ENCODE peak calls at places on chromosomes 1 and 21, in six cellular contexts. N, Y, S, K, X and J are unnamed samples.
A peak's percentile ranks its signal among the peaks of the same experiment; 100 is the strongest.

GRCh38 chr21:34928637-34929036 is 120.5 kb downstream of the RUNX1 start:
- DNase-seq in S (no peak), Y (no peak), N (peak; percentile 61), K (no peak), X (no peak), J (no peak)

GRCh38 chr21:37106998-37107397 is 33.9 kb downstream of the TTC3 start:
- DNase-seq in S (no peak), X (no peak), Y (no peak), K (no peak), N (no peak), J (no peak)

GRCh38 chr1:74402873-74403272 is 109.5 kb downstream of the LRRC53 start:
- DNase-seq in K (no peak), S (no peak), X (no peak), Y (no peak), N (no peak), J (no peak)

GRCh38 chr1:36116906-36117305 is 8.1 kb downstream of the COL8A2 start:
- DNase-seq in K (no peak), X (no peak), Y (no peak), S (no peak), N (no peak), J (no peak)

GRCh38 chr1:43402055-43402865 is 12.6 kb downstream of the SZT2 start:
- DNase-seq in N (no peak), X (no peak), K (peak; percentile 23), S (no peak), Y (no peak), J (peak; percentile 74)

GRCh38 chr1:37073752-37074151 is 39.4 kb upstream of the GRIK3 start:
- DNase-seq in S (no peak), Y (no peak), K (no peak), N (no peak), X (no peak), J (no peak)

GRCh38 chr1:110148961-110149360 is 1.3 kb upstream of the SLC6A17 start:
- DNase-seq in S (no peak), K (no peak), X (no peak), Y (peak; percentile 16), N (no peak), J (no peak)

GRCh38 chr1:210332719-210333398 is 4.2 kb downstream of the HHAT start:
- DNase-seq in K (no peak), Y (peak; percentile 86), S (no peak), X (no peak), N (peak; percentile 73), J (no peak)

DNA sequence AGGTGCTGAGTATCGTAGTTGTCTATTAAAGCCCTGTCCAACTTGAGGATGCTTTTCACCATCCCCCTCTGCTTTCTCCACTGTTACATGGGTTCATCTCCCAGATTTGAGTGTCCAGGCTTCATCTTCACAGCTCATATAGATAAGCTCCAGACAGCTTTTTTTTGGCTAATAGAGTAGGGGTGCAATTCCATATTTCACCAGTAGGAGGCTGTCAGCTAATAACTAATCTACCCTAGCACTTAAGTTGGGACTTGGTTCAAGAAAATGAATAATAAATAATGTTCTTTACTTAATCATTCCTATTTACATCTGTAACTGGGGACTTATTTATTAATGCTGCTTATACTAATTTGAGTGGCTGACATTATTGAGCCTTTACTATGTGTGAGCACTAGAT is 124.5 kb downstream of the IGSF21 start:
- DNase-seq in Y (no peak), S (no peak), X (no peak), N (no peak), K (no peak), J (no peak)
- TF ChIP-seq CTCF in Y (peak; percentile 34), S (no peak), X (no peak), N (peak; percentile 22), K (no peak), J (no peak)

GRCh38 chr1:39984951-39985350 is 30.0 kb downstream of the MFSD2A start:
- DNase-seq in X (no peak), K (no peak), S (no peak), N (no peak), Y (no peak), J (no peak)
- H3K4me1 ChIP-seq in X (no peaks in the 10 kb centered on the region), K (peaks cover 12% of the 10 kb centered on the region), S (no peaks in the 10 kb centered on the region), N (peaks cover 3% of the 10 kb centered on the region), Y (peaks cover 38% of the 10 kb centered on the region), J (no peaks in the 10 kb centered on the region)

GRCh38 chr1:229452956-229453801 is 19.3 kb upstream of the ACTA1 start:
- DNase-seq in N (peak; percentile 30), X (no peak), S (no peak), K (no peak), Y (no peak), J (no peak)
- TF ChIP-seq CTCF in N (peak; percentile 43), X (peak; percentile 25), S (no peak), K (no peak), Y (peak; percentile 78), J (no peak)

GRCh38 chr21:24011087-24011486 is 1596.2 kb downstream of the MRPL39 start:
- DNase-seq in N (no peak), Y (no peak), X (no peak), S (no peak), K (no peak), J (no peak)
- H3K4me1 ChIP-seq in N (no peaks in the 10 kb centered on the region), Y (no peaks in the 10 kb centered on the region), X (no peaks in the 10 kb centered on the region), S (no peaks in the 10 kb centered on the region), K (no peaks in the 10 kb centered on the region), J (no peaks in the 10 kb centered on the region)

GRCh38 chr1:80375662-80376061 is 1369.1 kb upstream of the ADGRL4 start:
- DNase-seq in N (peak; percentile 91), K (no peak), Y (peak; percentile 84), X (no peak), S (no peak), J (no peak)
- TF ChIP-seq CTCF in N (no peak), K (no peak), Y (no peak), X (no peak), S (no peak), J (no peak)

DNA sequence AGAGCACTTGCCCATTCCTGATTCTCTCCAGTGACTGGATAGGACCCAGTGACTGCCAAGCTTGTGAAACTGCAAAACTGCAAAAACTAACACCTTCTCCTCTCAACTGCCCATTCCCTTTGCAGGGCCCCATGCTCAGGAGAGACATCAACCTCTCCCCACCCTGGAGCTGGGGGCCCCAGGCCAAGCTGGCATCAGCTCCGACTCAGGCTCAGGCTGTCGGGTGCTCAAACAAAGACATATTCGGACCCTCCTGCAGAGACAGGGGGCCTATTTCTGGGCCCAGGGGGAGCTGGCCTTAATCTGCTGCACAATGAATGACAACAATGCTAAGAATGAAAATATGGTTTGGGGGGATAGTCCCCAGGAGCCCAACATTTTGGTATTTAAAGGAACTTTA is 11.8 kb downstream of the LMX1A start:
- DNase-seq in S (no peak), N (no peak), K (no peak), Y (no peak), X (no peak), J (no peak)
- H3K4me1 ChIP-seq in S (no peaks in the 10 kb centered on the region), N (no peaks in the 10 kb centered on the region), K (no peaks in the 10 kb centered on the region), Y (no peaks in the 10 kb centered on the region), X (no peaks in the 10 kb centered on the region), J (no peaks in the 10 kb centered on the region)

DNA sequence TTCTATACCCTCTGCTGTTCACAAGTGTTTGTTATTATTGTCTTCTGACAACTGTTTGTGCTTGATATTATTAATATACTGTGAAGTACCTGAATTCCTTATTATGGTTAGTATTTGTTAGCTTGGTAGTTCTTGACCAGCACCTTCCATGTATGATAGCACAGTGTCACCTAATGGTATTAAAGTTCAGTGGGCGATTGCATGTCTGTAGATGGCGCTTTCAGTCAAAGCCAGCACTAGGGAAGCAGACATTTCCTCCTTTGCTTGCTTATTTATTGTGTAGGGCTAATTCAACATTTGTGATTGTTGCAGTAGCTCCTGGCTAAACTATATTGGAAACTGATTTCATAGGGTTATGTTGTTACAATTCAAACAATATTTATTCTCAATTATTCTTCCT is 218.0 kb downstream of the ZP4 start:
- DNase-seq in Y (peak; percentile 4), K (no peak), S (no peak), N (no peak), X (no peak), J (no peak)
- TF ChIP-seq CTCF in Y (peak; percentile 53), K (no peak), S (no peak), N (no peak), X (no peak), J (no peak)

GRCh38 chr1:237640011-237640671 is 250.6 kb downstream of the ZP4 start:
- DNase-seq in X (no peak), N (no peak), Y (no peak), S (no peak), K (no peak), J (no peak)
- H3K4me1 ChIP-seq in X (no peaks in the 10 kb centered on the region), N (no peaks in the 10 kb centered on the region), Y (no peaks in the 10 kb centered on the region), S (no peaks in the 10 kb centered on the region), K (no peaks in the 10 kb centered on the region), J (no peaks in the 10 kb centered on the region)

DNA sequence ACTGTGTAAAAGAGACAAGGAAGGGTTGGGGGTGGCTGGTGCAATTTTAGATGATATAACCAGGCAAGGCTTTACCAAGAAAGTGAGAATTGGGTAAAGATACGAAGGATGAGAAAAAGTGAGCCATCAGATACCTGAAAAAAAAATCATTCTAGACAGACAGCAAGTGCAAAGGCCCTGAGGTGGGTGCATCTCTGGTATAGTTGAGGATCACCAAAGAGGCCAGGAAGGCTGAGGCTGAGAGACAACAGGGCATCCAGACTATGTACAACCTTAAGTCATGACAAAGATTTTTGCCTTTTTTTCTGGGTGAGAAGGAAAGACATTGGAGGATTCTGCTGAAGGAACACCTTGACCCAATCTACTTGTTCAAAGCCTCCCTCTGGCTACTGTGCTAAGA is 29.9 kb downstream of the RXRG start:
- DNase-seq in K (no peak), X (no peak), Y (no peak), N (no peak), S (no peak), J (no peak)
- TF ChIP-seq CTCF in K (no peak), X (no peak), Y (no peak), N (no peak), S (no peak), J (no peak)

GRCh38 chr1:200406161-200406797 is 3.6 kb downstream of the ZNF281 start:
- DNase-seq in X (no peak), N (no peak), K (no peak), Y (no peak), S (no peak), J (no peak)

GRCh38 chr1:200410566-200410878 is 686 bp upstream of the ZNF281 start:
- DNase-seq in S (peak; percentile 14), K (no peak), X (no peak), Y (peak; percentile 88), N (peak; percentile 40), J (peak; percentile 18)

GRCh38 chr1:200411406-200412257 is 1.8 kb upstream of the ZNF281 start:
- DNase-seq in K (no peak), X (no peak), Y (no peak), N (no peak), S (peak; percentile 14), J (no peak)

GRCh38 chr1:200409203-200409760 is 554 bp downstream of the ZNF281 start:
- DNase-seq in X (no peak), Y (no peak), S (peak; percentile 13), N (peak; percentile 46), K (peak; percentile 59), J (peak; percentile 40)

GRCh38 chr1:200409761-200410565 is at the start of gene ZNF281:
- DNase-seq in Y (peak; percentile 90), S (peak; percentile 94), K (peak; percentile 95), X (peak; percentile 91), N (peak; percentile 88), J (peak; percentile 95)
- H3K4me1 ChIP-seq in Y (peaks cover 46% of the 10 kb centered on the region), S (peaks cover 8% of the 10 kb centered on the region), K (peaks cover 39% of the 10 kb centered on the region), X (peaks cover 41% of the 10 kb centered on the region), N (peaks cover 6% of the 10 kb centered on the region), J (peaks cover 28% of the 10 kb centered on the region)